ENCODE peak calls at places on chromosome 2, in six cellular contexts. A is AG04449, G is K562, V is gastrocnemius medialis, L is astrocyte of the cerebellum, M is HCT116. T is an unnamed sample.

GRCh38 chr2:42877532-42877931 is 85.1 kb upstream of the HAAO start:
- DNase-seq in V (no peak), M (no peak), L (no peak), G (no peak), A (no peak), T (no peak)

GRCh38 chr2:69138247-69138754 is 125.3 kb downstream of the ANTXR1 start:
- DNase-seq in L (peak), M (peak), G (no peak), A (peak), V (no peak), T (no peak)

GRCh38 chr2:182101263-182101662 is 115.6 kb downstream of the PPP1R1C start:
- DNase-seq in V (no peak), M (no peak), L (no peak), A (no peak), G (no peak), T (no peak)

GRCh38 chr2:150400849-150401248 is 86.6 kb downstream of the RND3 start:
- DNase-seq in M (no peak), A (no peak), V (no peak), L (no peak), G (no peak), T (no peak)

GRCh38 chr2:134280231-134280630 is 26.4 kb downstream of the MGAT5 start:
- DNase-seq in V (no peak), M (no peak), G (no peak), L (no peak), A (no peak), T (no peak)

GRCh38 chr2:127389778-127390435 is 2.1 kb upstream of the MAP3K2 start:
- DNase-seq in G (no peak), V (no peak), L (no peak), A (no peak), M (no peak), T (no peak)

GRCh38 chr2:183001948-183002347 is 36.3 kb downstream of the NCKAP1 start:
- DNase-seq in M (no peak), G (no peak), L (no peak), V (no peak), A (no peak), T (no peak)

GRCh38 chr2:43293744-43294695 is 67.6 kb upstream of the ZFP36L2 start:
- DNase-seq in V (peak), G (peak), M (peak), A (peak), L (peak), T (no peak)

DNA sequence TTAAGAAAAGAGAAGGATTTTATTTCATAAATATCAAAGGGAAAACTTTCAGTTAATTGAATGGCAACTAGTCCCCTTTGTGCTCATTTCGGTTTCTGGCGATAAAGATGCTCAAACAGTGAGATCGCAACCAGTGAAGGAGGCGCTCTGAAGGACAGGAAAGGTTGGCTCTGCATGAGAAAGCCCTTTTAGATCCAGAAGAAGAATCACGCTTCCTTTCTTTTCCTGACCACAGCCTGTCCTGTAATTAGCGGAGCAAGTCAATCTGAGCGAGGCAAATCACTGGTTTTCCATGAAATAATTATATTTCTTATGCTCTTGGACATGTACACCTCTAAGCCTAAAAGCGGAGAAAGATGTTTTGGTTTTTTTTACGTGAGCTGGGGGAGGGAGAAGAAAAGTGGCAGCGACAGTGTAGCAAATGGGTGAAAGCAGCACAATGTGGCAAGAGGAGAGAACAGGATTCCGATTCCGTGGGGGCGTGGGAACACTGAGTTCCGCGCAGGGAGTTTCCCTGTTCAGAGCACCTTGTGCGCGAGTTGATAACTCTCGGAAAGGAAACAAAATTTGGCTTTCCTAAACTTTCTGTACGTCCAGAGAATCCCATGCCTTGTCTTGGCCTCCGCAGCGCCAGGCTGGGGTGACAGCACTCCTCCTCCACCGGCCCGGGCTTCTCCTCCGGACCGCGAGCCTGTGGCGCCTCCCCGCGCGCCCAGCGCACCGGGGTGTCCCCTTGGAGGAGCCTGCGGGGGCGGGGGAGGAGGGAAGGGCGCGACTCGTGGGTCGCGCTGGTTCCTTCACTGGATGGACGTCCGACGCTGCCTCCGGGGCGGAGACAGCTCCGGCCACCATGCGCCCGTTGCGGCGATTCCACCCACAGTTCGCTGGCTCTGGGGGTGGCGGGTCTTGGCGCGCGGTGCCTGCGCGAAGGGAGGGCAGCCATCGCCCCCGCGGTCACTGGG is 620 bp upstream of the SLC9A2 start:
- DNase-seq in M (peak), G (peak), A (no peak), V (peak), L (no peak), T (no peak)
- H3K4me3 ChIP-seq in M (peak), G (peak), A (peak), V (peak), L (peak), T (no peak)

GRCh38 chr2:191933307-191934105 is 86.6 kb upstream of the CAVIN2 start:
- DNase-seq in G (no peak), L (no peak), V (no peak), M (no peak), A (no peak), T (no peak)
- TF ChIP-seq CTCF in G (no peak), L (no peak), V (no peak), M (no peak), A (no peak), T (no peak)

GRCh38 chr2:125424386-125424785 is 1231.6 kb upstream of the GYPC start:
- DNase-seq in M (no peak), A (no peak), V (no peak), G (no peak), L (no peak), T (no peak)
- H3K4me3 ChIP-seq in M (no peak), A (no peak), V (no peak), G (no peak), L (no peak), T (no peak)

DNA sequence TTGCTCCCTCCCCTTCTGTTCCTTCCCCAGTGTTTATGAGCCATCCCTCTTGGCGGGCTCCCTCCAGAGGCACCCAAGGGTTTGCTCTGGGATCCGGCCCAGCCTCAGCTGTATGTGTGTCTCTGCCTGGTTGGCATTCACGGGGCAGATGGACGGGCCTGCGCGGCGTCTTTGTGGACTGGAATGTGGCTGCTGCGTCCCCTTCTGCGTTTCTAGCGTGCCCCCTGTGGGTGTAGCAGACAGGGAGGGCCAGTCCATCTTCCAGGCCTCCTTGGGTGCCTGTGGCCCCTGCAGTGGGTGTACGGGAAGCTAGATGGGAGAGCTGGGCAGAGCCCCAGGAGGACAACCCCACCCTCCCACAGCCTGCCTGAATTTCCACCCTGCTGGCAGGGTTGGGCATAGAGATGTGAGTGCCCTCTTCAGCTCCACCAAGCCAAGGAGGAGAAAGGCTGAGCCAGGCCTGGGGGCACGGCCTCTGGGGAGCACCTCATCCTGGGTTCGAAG is 15.7 kb downstream of the GPC1 start:
- DNase-seq in M (no peak), L (no peak), V (peak), A (no peak), G (no peak), T (no peak)
- TF ChIP-seq CTCF in M (no peak), L (no peak), V (no peak), A (no peak), G (no peak), T (no peak)

DNA sequence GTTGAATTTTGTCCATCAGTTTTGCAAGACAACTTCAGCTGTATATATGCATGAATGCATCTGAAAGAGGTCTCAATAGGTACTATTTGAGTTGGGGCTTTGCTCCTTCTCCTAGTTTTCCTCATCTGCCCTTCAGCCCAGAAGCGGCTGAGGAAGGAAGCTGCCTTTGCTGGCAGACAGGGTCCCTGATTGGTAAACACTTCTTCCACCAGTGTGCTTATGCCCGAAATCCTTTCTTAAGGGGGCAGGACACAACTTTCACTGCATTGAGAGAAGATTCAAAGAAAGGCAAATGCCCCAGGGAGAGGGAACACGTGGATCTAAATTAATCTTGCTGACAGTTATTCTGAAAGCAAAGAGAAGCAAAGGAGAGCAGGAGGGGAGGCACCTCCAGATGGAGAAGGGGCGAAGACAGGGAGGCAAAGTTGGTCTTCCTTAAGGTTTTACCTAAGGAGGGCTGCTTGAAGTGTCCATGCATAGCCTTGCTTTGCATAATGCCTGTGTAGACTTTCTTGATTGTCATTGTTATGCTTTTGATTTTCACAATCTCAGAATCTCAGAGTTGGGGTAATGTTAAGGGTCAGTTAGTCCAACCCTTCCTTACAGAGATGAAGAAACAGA is 92.2 kb upstream of the EFEMP1 start:
- DNase-seq in V (no peak), L (no peak), M (no peak), A (no peak), G (no peak), T (no peak)
- H3K4me3 ChIP-seq in V (no peak), L (no peak), M (no peak), A (no peak), G (no peak), T (no peak)

DNA sequence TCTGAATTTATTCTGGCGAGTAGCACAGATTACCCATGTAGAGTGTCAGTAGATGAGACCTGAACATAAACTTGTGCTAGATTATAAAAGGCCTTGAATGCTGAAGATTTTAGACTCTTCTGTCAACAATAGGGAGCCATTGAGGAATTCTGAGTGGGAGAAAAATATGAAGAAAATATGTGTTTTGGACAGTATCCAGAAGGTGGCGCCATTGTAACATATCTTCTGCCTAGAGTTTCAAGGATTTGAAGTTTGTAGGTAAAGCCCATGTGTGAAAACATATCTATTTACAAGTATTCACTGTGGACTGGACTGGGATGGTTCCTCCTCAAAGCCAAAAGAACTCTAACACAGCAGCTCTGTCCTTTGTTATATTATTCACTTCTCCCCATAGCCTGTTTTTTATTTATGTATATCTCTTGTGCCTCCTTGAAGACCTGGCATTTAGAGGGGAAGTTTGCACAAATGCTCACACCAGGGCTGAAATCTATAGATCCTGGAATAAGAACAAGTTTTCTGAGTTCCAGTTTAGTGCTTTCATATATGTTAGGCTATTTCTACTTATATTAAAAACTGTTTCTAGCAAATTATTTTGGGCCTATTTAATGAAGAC is 124.9 kb downstream of the RDH14 start:
- DNase-seq in M (peak), G (peak), L (peak), V (no peak), A (no peak), T (peak)
- TF ChIP-seq CTCF in M (peak), G (peak), L (peak), V (peak), A (peak), T (peak)